ENCODE peak calls at places on chromosomes 4 and X, in seven cellular contexts. A is mammary epithelial cell, P is pancreas, O is K562, N is IMR-90, G is transverse colon, Q is stomach. X is an unnamed sample. For H3K4me1 and H3K36me3, the result is how much of the 10 kb centered on the place peaks cover.

GRCh38 chr4:34721835-34722234 is 1522.5 kb downstream of the ARAP2 start:
- DNase-seq in Q (no peak), A (no peak), P (no peak), N (no peak), G (no peak), O (no peak), X (no peak)

GRCh38 chrX:40155617-40156471 is 58.1 kb upstream of the BCOR start:
- DNase-seq in A (no peak), O (peak), P (no peak), N (no peak), Q (no peak), G (no peak), X (no peak)

GRCh38 chrX:50211510-50211909 is 6.9 kb downstream of the CCNB3 start:
- DNase-seq in A (peak), P (no peak), Q (no peak), O (no peak), N (peak), G (no peak), X (no peak)

GRCh38 chr4:78250500-78250899 is 193.4 kb downstream of the FRAS1 start:
- DNase-seq in O (no peak), G (no peak), Q (no peak), P (no peak), N (no peak), A (no peak), X (no peak)

GRCh38 chrX:555589-556220 is 74.9 kb upstream of the SHOX start:
- DNase-seq in A (no peak), G (no peak), N (no peak), P (no peak), O (no peak), Q (no peak), X (no peak)

GRCh38 chrX:46929439-46930018 is 17.3 kb downstream of the JADE3 start:
- DNase-seq in N (peak), Q (no peak), O (no peak), P (no peak), G (no peak), A (peak), X (no peak)

GRCh38 chrX:2185341-2186082 is 315.3 kb downstream of the DHRSX start:
- DNase-seq in O (no peak), G (no peak), Q (no peak), A (no peak), P (no peak), N (no peak), X (peak)

GRCh38 chr4:150348079-150348478 is 233.9 kb upstream of the MAB21L2 start:
- DNase-seq in A (peak), G (no peak), N (peak), O (no peak), Q (no peak), P (no peak), X (no peak)

GRCh38 chrX:46694549-46694948 is 64.4 kb downstream of the SLC9A7 start:
- DNase-seq in P (no peak), A (no peak), Q (no peak), O (no peak), G (no peak), N (no peak), X (no peak)

GRCh38 chrX:78708171-78708570 is 39.3 kb upstream of the LPAR4 start:
- DNase-seq in O (no peak), N (peak), G (peak), P (no peak), A (peak), Q (no peak), X (no peak)

GRCh38 chr4:93203708-93204107 is 624.8 kb upstream of the ATOH1 start:
- DNase-seq in N (peak), O (no peak), G (no peak), A (peak), P (no peak), Q (no peak), X (no peak)

GRCh38 chr4:170853422-170854021 is 763.8 kb upstream of the AADAT start:
- DNase-seq in A (peak), P (peak), N (no peak), G (peak), O (peak), Q (peak), X (no peak)

GRCh38 chr4:72797486-72797885 is 228.5 kb upstream of the ADAMTS3 start:
- DNase-seq in N (no peak), P (no peak), O (no peak), G (no peak), Q (no peak), A (no peak), X (no peak)

GRCh38 chr4:99149620-99150019 is 5.5 kb upstream of the ADH4 start:
- DNase-seq in O (no peak), G (no peak), N (no peak), P (no peak), Q (no peak), A (no peak), X (no peak)

GRCh38 chrX:49710744-49711319 is 15.0 kb upstream of the PAGE1 start:
- DNase-seq in Q (no peak), P (no peak), G (no peak), A (no peak), N (no peak), O (no peak), X (no peak)

GRCh38 chrX:13201605-13202219 is 118.1 kb downstream of the ATXN3L start:
- DNase-seq in P (no peak), A (no peak), G (no peak), N (no peak), O (no peak), Q (peak), X (no peak)

GRCh38 chrX:72201836-72202536 is 20.4 kb downstream of the PIN4 start:
- DNase-seq in P (no peak), Q (no peak), N (peak), G (no peak), A (peak), O (no peak), X (no peak)
- TF ChIP-seq CTCF in P (no peak), Q (no peak), N (no peak), G (no peak), A (no peak), O (no peak), X (no peak)

DNA sequence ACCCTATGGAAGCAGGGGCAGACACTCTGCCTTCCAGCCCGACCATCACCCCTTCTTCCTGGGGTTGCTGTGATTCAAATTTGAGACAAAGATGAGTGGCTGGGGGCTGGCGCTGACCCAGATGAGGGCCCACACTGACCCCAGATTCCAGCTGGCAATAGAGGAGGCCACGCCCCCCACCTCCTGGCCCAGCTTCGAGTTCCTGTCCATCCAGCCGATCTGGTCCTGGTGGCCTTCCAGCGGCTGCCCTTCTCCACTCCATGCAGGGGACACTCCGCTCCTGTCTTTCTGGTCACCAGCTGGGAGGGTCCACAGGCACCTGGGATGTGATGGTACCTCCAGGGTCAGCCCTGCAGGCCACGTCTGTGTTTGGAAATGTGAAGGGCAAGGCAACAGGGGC is 98.5 kb upstream of the PSAPL1 start:
- DNase-seq in P (no peak), A (no peak), Q (no peak), G (no peak), O (no peak), N (no peak), X (no peak)
- H3K4me1 ChIP-seq in P (under half), A (under half), Q (under half), G (under half), O (under half), N (under half), X (under half)

GRCh38 chrX:45063319-45064095 is 137.2 kb downstream of the DIPK2B start:
- DNase-seq in N (peak), A (peak), P (no peak), Q (no peak), O (no peak), G (no peak), X (no peak)
- H3K36me3 ChIP-seq in N (under half), A (under half), P (under half), Q (under half), O (half or more), G (under half), X (under half)

DNA sequence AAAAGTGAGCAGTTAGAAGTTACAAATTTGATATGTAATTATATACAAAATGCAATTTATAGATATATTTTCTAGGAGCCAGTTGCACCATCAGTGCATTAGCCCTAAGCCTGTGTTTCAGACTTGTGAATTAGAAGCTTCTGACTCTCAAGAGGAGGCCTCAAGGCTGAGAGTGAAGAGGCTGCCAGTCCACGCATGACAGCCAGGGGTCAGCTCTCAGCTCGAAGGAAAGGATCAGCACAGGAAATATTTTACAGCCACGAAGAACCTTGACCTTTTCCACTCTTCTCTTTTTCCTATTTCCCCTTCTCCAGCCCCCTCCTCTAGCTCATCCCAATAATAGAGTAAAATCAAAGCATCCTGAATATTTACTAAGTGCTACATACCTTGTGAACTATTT is 642.4 kb downstream of the TRIML1 start:
- DNase-seq in N (peak), P (no peak), G (no peak), A (no peak), O (no peak), Q (peak), X (no peak)
- TF ChIP-seq CTCF in N (peak), P (no peak), G (no peak), A (peak), O (no peak), Q (peak), X (peak)

DNA sequence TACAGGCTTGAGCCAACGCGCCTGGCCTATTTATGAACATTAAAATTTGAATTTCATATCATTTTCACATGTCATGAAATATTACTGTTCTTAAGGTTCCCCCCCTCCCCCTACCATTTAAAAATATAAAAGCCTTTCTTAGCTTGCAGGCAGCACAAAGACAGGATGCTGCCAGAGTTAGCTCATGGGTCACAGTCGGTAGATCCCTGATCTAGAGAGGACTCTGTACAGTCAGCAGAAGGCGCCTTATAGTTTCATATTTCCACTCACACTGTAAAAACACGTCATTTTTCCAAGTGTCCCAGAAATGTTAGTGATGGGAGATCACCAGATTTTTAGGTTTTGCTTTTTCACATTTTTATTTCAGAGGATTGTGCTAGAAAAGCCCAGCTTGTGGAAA is 12.2 kb downstream of the NOCT start:
- DNase-seq in N (peak), Q (no peak), A (no peak), G (no peak), P (no peak), O (no peak), X (no peak)
- H3K4me1 ChIP-seq in N (under half), Q (under half), A (under half), G (under half), P (under half), O (under half), X (under half)

GRCh38 chrX:154358829-154359228 is 15.6 kb downstream of the FLNA start:
- DNase-seq in N (no peak), A (no peak), O (no peak), G (no peak), Q (no peak), P (no peak), X (no peak)
- H3K36me3 ChIP-seq in N (half or more), A (under half), O (half or more), G (under half), Q (half or more), P (under half), X (half or more)

GRCh38 chr4:37934096-37934495 is 26.1 kb upstream of the PTTG2 start:
- DNase-seq in O (no peak), A (no peak), N (no peak), Q (no peak), G (no peak), P (no peak), X (no peak)

GRCh38 chr4:37934609-37935008 is 25.6 kb upstream of the PTTG2 start:
- DNase-seq in N (no peak), O (no peak), Q (no peak), G (no peak), A (no peak), P (no peak), X (no peak)

GRCh38 chr4:37938208-37938607 is 22.0 kb upstream of the PTTG2 start:
- DNase-seq in N (no peak), Q (no peak), G (no peak), P (no peak), A (no peak), O (no peak), X (no peak)

GRCh38 chr4:37935026-37935425 is 25.2 kb upstream of the PTTG2 start:
- DNase-seq in A (no peak), Q (no peak), P (no peak), O (no peak), G (no peak), N (no peak), X (no peak)

GRCh38 chr4:37936889-37937498 is 23.2 kb upstream of the PTTG2 start:
- DNase-seq in A (no peak), O (no peak), P (no peak), N (no peak), G (no peak), Q (no peak), X (peak)
- TF ChIP-seq CTCF in A (no peak), O (no peak), P (no peak), N (no peak), G (no peak), Q (no peak), X (peak)

DNA sequence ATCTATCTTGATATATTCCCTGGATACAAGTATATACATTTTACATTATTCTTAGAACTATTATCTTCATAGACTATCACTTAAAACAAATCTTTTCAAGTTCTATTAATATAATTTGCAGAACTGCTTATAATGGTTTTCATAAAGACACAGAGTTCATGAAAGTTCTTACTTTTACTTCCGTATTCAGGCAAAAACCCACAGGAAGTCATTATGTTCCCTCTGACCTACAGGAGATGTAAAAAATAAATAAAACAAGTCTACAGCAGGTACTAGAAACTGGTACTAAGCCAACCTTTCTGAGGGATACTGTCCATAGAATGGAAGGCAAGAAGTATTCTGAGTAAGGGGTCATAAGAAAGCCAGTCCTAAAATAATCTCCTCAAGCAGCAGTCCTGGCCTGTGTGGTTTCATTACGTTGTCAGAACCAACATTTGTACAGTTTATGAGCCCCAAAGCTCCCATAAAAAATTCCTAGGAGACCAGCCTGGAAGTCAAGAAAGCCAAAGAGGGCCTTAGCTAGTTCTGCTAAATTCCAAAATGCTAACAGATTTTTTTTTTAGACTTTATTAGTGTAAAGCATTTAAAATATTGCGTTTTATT is 68.6 kb downstream of the CAMK2D start:
- DNase-seq in Q (no peak), G (no peak), P (no peak), O (no peak), N (no peak), A (no peak), X (no peak)
- H3K4me1 ChIP-seq in Q (under half), G (under half), P (under half), O (under half), N (under half), A (under half), X (half or more)

GRCh38 chr4:2651546-2651945 is 104.6 kb downstream of the TNIP2 start:
- DNase-seq in O (no peak), N (no peak), Q (no peak), G (no peak), P (no peak), A (no peak), X (no peak)
- H3K36me3 ChIP-seq in O (half or more), N (under half), Q (under half), G (under half), P (under half), A (under half), X (half or more)

GRCh38 chrX:29862126-29862664 is 353.2 kb upstream of the MAGEB2 start:
- DNase-seq in G (no peak), A (no peak), O (no peak), Q (no peak), P (no peak), N (no peak), X (no peak)

GRCh38 chrX:29852767-29853166 is 362.6 kb upstream of the MAGEB2 start:
- DNase-seq in A (no peak), Q (no peak), N (peak), O (no peak), G (no peak), P (no peak), X (no peak)

DNA sequence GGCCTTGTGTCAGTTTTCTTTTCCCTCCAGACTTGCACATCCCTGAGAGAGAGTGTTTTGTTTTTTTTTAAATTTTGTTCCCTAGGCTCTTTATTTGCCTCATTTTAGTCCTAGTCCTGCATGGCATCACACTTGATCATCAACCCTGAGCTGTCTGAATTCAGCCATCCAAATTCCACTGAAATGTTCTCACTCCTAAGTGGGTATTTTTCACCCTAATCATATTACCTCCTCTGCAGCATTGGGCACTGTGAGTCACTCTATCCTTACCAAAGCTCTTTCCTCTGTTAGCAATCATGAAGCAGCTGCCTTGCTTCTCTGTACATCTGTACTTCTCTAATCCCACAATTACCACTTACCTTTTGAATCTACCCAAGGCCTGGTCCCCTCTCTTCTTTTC is 356.6 kb upstream of the MAGEB2 start:
- DNase-seq in G (no peak), N (peak), Q (no peak), O (no peak), P (no peak), A (peak), X (no peak)
- TF ChIP-seq CTCF in G (no peak), N (no peak), Q (no peak), O (no peak), P (no peak), A (no peak), X (no peak)